ENCODE peak calls at places on chromosomes 13 and 19, in four cellular contexts. One of them, this sample, is unnamed.

GRCh38 chr19:3413796-3414327 is 47.5 kb downstream of the NFIC start:
- DNase-seq in hepatocyte: no peak
- DNase-seq in fibroblast of lung: no peak
- DNase-seq in PC-3: no peak
- DNase-seq in this sample: peak; percentile 49

GRCh38 chr19:47229674-47230121 is 1.3 kb downstream of the BBC3 start:
- DNase-seq in hepatocyte: peak; percentile 39
- DNase-seq in fibroblast of lung: peak; percentile 45
- DNase-seq in PC-3: peak; percentile 22
- DNase-seq in this sample: peak; percentile 84

GRCh38 chr19:11563530-11563929 is 4.5 kb upstream of the ELOF1 start:
- DNase-seq in hepatocyte: no peak
- DNase-seq in fibroblast of lung: no peak
- DNase-seq in PC-3: no peak
- DNase-seq in this sample: no peak

GRCh38 chr13:99765869-99766268 is 205.7 kb downstream of the ZIC5 start:
- DNase-seq in hepatocyte: no peak
- DNase-seq in fibroblast of lung: no peak
- DNase-seq in PC-3: no peak
- DNase-seq in this sample: no peak

GRCh38 chr13:113997845-113998751 is 24.2 kb upstream of the C13orf46 start:
- DNase-seq in hepatocyte: no peak
- DNase-seq in fibroblast of lung: peak; percentile 21
- DNase-seq in PC-3: peak; percentile 8
- DNase-seq in this sample: peak; percentile 98

GRCh38 chr13:113967206-113967720 is 6.6 kb downstream of the C13orf46 start:
- DNase-seq in hepatocyte: no peak
- DNase-seq in fibroblast of lung: no peak
- DNase-seq in PC-3: no peak
- DNase-seq in this sample: no peak

GRCh38 chr13:99963832-99964339 is 7.7 kb downstream of the ZIC5 start:
- DNase-seq in hepatocyte: no peak
- DNase-seq in fibroblast of lung: no peak
- DNase-seq in PC-3: no peak
- DNase-seq in this sample: no peak

GRCh38 chr13:113970810-113971470 is 2.9 kb downstream of the C13orf46 start:
- DNase-seq in hepatocyte: no peak
- DNase-seq in fibroblast of lung: peak; percentile 70
- DNase-seq in PC-3: peak; percentile 90
- DNase-seq in this sample: peak; percentile 94

GRCh38 chr13:21355304-21355703 is 103.8 kb downstream of the ZDHHC20 start:
- DNase-seq in hepatocyte: no peak
- DNase-seq in fibroblast of lung: no peak
- DNase-seq in PC-3: no peak
- DNase-seq in this sample: no peak

GRCh38 chr13:79779761-79780160 is 298.8 kb downstream of the NDFIP2 start:
- DNase-seq in hepatocyte: peak; percentile 41
- DNase-seq in fibroblast of lung: peak; percentile 68
- DNase-seq in PC-3: peak; percentile 37
- DNase-seq in this sample: no peak

GRCh38 chr19:33689138-33689746 is 67.5 kb downstream of the CHST8 start:
- DNase-seq in hepatocyte: no peak
- DNase-seq in fibroblast of lung: no peak
- DNase-seq in PC-3: no peak
- DNase-seq in this sample: peak; percentile 58

GRCh38 chr13:93218583-93218982 is 8.0 kb upstream of the GPC6 start:
- DNase-seq in hepatocyte: no peak
- DNase-seq in fibroblast of lung: no peak
- DNase-seq in PC-3: peak; percentile 17
- DNase-seq in this sample: no peak

GRCh38 chr13:112103260-112103843 is 36.4 kb downstream of the SOX1 start:
- DNase-seq in hepatocyte: no peak
- DNase-seq in fibroblast of lung: no peak
- DNase-seq in PC-3: no peak
- DNase-seq in this sample: no peak

GRCh38 chr13:86870388-86870966 is 800.7 kb upstream of the SLITRK5 start:
- DNase-seq in hepatocyte: peak; percentile 28
- DNase-seq in fibroblast of lung: no peak
- DNase-seq in PC-3: peak; percentile 38
- DNase-seq in this sample: no peak

GRCh38 chr19:4456566-4456842 is 1.1 kb downstream of the UBXN6 start:
- DNase-seq in hepatocyte: peak; percentile 86
- DNase-seq in fibroblast of lung: peak; percentile 72
- DNase-seq in PC-3: peak; percentile 34
- DNase-seq in this sample: peak; percentile 96

GRCh38 chr19:43595605-43595998 is 332 bp downstream of the IRGQ start:
- DNase-seq in hepatocyte: no peak
- DNase-seq in fibroblast of lung: no peak
- DNase-seq in PC-3: no peak
- DNase-seq in this sample: no peak

GRCh38 chr13:34469212-34469983 is 472.7 kb upstream of the NBEA start:
- DNase-seq in hepatocyte: peak; percentile 23
- DNase-seq in fibroblast of lung: peak; percentile 86
- DNase-seq in PC-3: peak; percentile 92
- DNase-seq in this sample: no peak

GRCh38 chr19:10617409-10618121 is 7.8 kb upstream of the SLC44A2 start:
- DNase-seq in hepatocyte: peak; percentile 58
- DNase-seq in fibroblast of lung: peak; percentile 89
- DNase-seq in PC-3: peak; percentile 92
- DNase-seq in this sample: peak; percentile 91

GRCh38 chr13:79119578-79120107 is 286.4 kb downstream of the RBM26 start:
- DNase-seq in hepatocyte: no peak
- DNase-seq in fibroblast of lung: no peak
- DNase-seq in PC-3: no peak
- DNase-seq in this sample: no peak

GRCh38 chr13:28451482-28452217 is 43.3 kb downstream of the FLT1 start:
- DNase-seq in hepatocyte: no peak
- DNase-seq in fibroblast of lung: no peak
- DNase-seq in PC-3: no peak
- DNase-seq in this sample: peak; percentile 41

GRCh38 chr13:79742923-79743322 is 262.0 kb downstream of the NDFIP2 start:
- DNase-seq in hepatocyte: no peak
- DNase-seq in fibroblast of lung: no peak
- DNase-seq in PC-3: no peak
- DNase-seq in this sample: no peak

GRCh38 chr13:106566682-106567420 is 1.1 kb downstream of the ARGLU1 start:
- DNase-seq in hepatocyte: peak; percentile 70
- DNase-seq in fibroblast of lung: peak; percentile 60
- DNase-seq in PC-3: peak; percentile 45
- DNase-seq in this sample: peak; percentile 79

GRCh38 chr13:73657821-73658540 is 476.2 kb downstream of the KLF12 start:
- DNase-seq in hepatocyte: no peak
- DNase-seq in fibroblast of lung: peak; percentile 54
- DNase-seq in PC-3: no peak
- DNase-seq in this sample: no peak

DNA sequence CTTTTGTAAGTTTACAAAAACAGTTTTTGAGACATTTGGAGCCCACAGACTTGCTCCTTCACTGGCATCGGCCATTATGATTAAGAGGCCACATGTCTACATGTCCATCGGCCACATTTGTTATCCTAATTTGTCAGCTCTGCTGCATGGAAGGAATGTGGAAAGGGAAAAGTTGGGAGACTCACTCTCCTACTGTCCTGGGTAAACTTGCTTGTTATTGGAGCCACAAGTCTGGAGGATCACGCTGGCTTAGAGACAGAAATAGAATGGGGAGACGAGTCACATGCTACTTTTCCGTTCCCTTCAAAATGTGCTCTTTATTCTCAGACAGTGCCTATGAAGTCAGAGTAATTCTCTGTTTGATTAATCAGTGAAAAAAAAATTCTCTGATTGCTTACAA is 741.2 kb upstream of the PCDH9 start:
- DNase-seq in hepatocyte: no peak
- DNase-seq in fibroblast of lung: peak; percentile 52
- DNase-seq in PC-3: no peak
- DNase-seq in this sample: no peak
- H2AFZ ChIP-seq in hepatocyte: no peak overlapping the region
- H2AFZ ChIP-seq in fibroblast of lung: no peak overlapping the region
- H2AFZ ChIP-seq in PC-3: no peak overlapping the region
- H2AFZ ChIP-seq in this sample: no peak overlapping the region

GRCh38 chr19:38324431-38324830 is 4.8 kb downstream of the KCNK6 start:
- DNase-seq in hepatocyte: no peak
- DNase-seq in fibroblast of lung: no peak
- DNase-seq in PC-3: no peak
- DNase-seq in this sample: no peak

GRCh38 chr19:38319421-38320258 is at the start of gene KCNK6:
- DNase-seq in hepatocyte: peak; percentile 63
- DNase-seq in fibroblast of lung: peak; percentile 35
- DNase-seq in PC-3: no peak
- DNase-seq in this sample: peak; percentile 92

GRCh38 chr19:38320969-38321339 is 1.3 kb downstream of the KCNK6 start:
- DNase-seq in hepatocyte: no peak
- DNase-seq in fibroblast of lung: no peak
- DNase-seq in PC-3: no peak
- DNase-seq in this sample: peak; percentile 51

GRCh38 chr19:38323276-38323675 is 3.6 kb downstream of the KCNK6 start:
- DNase-seq in hepatocyte: no peak
- DNase-seq in fibroblast of lung: no peak
- DNase-seq in PC-3: no peak
- DNase-seq in this sample: no peak

DNA sequence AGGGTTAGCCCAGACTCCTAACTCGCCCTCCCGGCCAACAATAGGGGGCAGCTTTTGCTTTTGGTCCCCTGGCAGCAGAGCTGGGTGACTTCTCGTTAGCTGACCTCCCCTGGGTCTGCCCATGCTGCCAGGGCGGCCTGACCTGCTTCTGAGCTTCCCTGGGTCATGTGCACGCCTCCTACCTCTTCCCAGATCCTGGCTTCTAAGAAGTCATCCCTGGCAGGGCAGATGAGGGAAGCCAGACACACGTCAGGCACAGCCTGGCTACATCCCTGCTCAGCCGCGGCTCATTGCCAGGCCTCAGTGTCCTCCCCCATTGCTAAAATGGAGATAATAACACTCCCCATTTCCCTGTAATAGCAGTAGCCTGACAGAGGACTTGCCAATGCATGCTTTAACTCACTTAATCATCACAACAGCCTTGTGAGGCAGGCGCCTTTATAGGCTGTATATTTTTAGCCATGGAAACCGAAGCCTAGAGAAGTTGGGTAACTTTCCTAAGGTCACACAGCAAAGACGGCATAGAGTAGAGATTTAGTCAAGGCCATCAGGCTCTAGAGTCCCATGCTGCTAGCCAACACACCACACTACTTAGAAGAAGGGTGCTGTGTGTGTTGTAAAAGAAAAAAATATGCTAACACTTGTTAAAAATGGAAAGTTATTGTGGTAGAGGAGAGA is 2.1 kb downstream of the KCNK6 start:
- DNase-seq in hepatocyte: peak; percentile 69
- DNase-seq in fibroblast of lung: peak; percentile 46
- DNase-seq in PC-3: no peak
- DNase-seq in this sample: peak; percentile 95
- H3K27ac ChIP-seq in hepatocyte: peak overlapping the region; percentile 57
- H3K27ac ChIP-seq in fibroblast of lung: peak overlapping the region; percentile 40
- H3K27ac ChIP-seq in PC-3: no peak overlapping the region
- H3K27ac ChIP-seq in this sample: peak overlapping the region; percentile 63

GRCh38 chr19:14473073-14473790 is 1.9 kb downstream of the PTGER1 start:
- DNase-seq in hepatocyte: no peak
- DNase-seq in fibroblast of lung: no peak
- DNase-seq in PC-3: no peak
- DNase-seq in this sample: peak; percentile 75

GRCh38 chr19:14470031-14470876 is 4.9 kb downstream of the PTGER1 start:
- DNase-seq in hepatocyte: no peak
- DNase-seq in fibroblast of lung: no peak
- DNase-seq in PC-3: no peak
- DNase-seq in this sample: peak; percentile 89

GRCh38 chr19:14472202-14472961 is 2.8 kb downstream of the PTGER1 start:
- DNase-seq in hepatocyte: peak; percentile 85
- DNase-seq in fibroblast of lung: no peak
- DNase-seq in PC-3: peak; percentile 72
- DNase-seq in this sample: peak; percentile 99

GRCh38 chr19:14473915-14474578 is 1.1 kb downstream of the PTGER1 start:
- DNase-seq in hepatocyte: peak; percentile 4
- DNase-seq in fibroblast of lung: peak; percentile 32
- DNase-seq in PC-3: peak; percentile 21
- DNase-seq in this sample: peak; percentile 93

DNA sequence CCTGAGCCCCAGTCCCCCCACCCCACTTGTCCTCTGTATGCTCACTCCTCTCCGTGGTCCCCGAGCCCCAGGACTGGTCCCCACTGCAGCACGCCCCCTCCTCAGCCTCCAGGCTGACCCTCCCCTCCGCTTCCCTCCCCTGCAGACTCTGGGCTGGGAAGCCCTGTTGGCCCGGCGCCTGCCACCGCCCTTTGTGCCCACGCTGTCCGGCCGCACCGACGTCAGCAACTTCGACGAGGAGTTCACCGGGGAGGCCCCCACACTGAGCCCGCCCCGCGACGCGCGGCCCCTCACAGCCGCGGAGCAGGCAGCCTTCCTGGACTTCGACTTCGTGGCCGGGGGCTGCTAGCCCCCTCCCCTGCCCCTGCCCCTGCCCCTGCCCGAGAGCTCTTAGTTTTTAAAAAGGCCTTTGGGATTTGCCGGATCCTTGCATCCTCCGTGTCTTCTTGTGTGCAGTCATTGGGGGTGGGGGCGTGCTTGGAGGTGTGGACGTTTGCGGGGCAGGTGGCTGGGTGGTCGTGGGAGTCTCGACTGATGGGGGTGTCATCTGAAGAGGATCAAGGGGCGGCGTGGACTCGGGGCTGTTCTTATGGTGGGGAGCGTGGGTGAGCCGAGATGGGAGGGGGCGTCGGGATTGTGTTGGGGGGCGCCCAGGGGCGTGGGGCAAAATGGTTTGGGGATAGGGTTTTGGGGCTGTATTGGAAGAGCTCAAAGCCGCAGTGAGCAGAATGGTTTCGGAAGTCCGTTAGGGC is 3.5 kb downstream of the PTGER1 start:
- DNase-seq in hepatocyte: peak; percentile 5
- DNase-seq in fibroblast of lung: no peak
- DNase-seq in PC-3: no peak
- DNase-seq in this sample: peak; percentile 66
- H2AFZ ChIP-seq in hepatocyte: no peak overlapping the region
- H2AFZ ChIP-seq in fibroblast of lung: no peak overlapping the region
- H2AFZ ChIP-seq in PC-3: no peak overlapping the region
- H2AFZ ChIP-seq in this sample: no peak overlapping the region

DNA sequence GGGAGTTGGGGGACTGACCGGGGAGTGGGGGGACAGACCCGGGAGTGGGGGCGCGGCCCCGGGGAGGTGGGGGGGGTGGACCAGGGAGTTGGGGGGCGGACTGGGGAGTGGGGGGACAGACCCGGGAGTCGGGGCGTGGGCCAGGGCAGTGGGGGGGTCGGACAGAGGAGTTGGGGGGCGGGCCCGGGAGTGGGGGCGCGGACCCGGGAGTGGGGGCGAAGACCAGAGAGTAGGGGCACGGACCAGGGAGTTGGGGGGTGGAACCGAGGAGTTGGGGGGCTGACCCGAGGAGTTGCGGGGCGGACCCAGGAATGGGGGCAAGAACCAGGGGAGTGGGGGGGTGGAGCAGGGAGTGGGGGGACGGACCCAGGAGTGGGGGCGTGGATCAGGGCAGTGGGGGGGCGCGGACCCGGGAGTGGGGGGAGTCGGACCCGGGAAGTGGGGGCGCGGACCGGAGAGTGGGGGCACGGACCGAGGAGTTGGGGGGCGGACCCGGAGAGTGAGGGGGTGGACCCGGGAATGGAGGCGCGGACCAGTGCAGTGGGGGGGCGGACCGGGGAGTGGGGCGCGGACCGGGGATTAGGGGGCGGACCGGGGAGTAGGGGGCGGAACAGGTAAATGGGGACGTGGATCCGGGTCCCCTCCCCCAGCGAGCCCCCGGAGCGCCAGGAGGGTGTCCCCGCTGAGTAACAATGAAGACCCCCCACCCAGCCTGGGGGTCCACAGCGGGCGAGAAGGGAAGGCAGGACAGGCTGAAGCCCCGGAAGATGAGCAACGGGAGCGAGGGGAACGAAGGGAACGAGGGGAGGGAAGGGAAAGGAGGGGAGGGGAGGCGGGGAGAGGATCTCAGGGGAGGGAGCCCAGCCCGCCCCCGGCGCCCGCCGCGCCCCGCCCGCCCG is 589 bp downstream of the R3HDM4 start:
- DNase-seq in hepatocyte: peak; percentile 53
- DNase-seq in fibroblast of lung: no peak
- DNase-seq in PC-3: no peak
- DNase-seq in this sample: peak; percentile 93
- H3K27ac ChIP-seq in hepatocyte: peak overlapping the region; percentile 89
- H3K27ac ChIP-seq in fibroblast of lung: peak overlapping the region; percentile 71
- H3K27ac ChIP-seq in PC-3: peak overlapping the region; percentile 23
- H3K27ac ChIP-seq in this sample: no peak overlapping the region

This sample was measured in osteoblast.